ENCODE peak calls at places on chromosome 17, in four cellular contexts. J, C, N and H are unnamed samples.
A peak's percentile ranks its signal among the peaks of the same experiment; 100 is the strongest.

GRCh38 chr17:46180895-46181279 is 12.3 kb downstream of the KANSL1 start:
- DNase-seq in J (no peak), N (no peak), C (no peak), H (no peak)

GRCh38 chr17:31424944-31425582 is 33.6 kb downstream of the RAB11FIP4 start:
- DNase-seq in N (no peak), C (no peak), J (no peak), H (no peak)

GRCh38 chr17:6442775-6443174 is 1.5 kb upstream of the PIMREG start:
- DNase-seq in N (no peak), C (no peak), J (no peak), H (no peak)

GRCh38 chr17:4536259-4536741 is 18.9 kb downstream of the MYBBP1A start:
- DNase-seq in N (peak; percentile 64), C (no peak), J (no peak), H (no peak)

GRCh38 chr17:36943250-36944220 is 5.2 kb upstream of the AATF start:
- DNase-seq in N (no peak), C (no peak), J (peak; percentile 60), H (no peak)

GRCh38 chr17:83118071-83118841 is 38.8 kb downstream of the METRNL start:
- DNase-seq in J (no peak), C (no peak), N (no peak), H (no peak)

GRCh38 chr17:30336369-30337171 is 2.7 kb upstream of the TMIGD1 start:
- DNase-seq in C (peak; percentile 95), J (peak; percentile 62), N (peak; percentile 72), H (peak; percentile 49)

GRCh38 chr17:38552343-38552742 is 53.4 kb downstream of the SRCIN1 start:
- DNase-seq in C (no peak), N (no peak), J (no peak), H (no peak)

GRCh38 chr17:39167492-39167891 is 1.5 kb upstream of the ARL5C start:
- DNase-seq in N (no peak), J (no peak), C (no peak), H (no peak)

GRCh38 chr17:60153606-60154355 is 4.0 kb downstream of the CA4 start:
- DNase-seq in N (no peak), J (peak; percentile 6), C (no peak), H (no peak)

GRCh38 chr17:36183811-36184765 is 7.7 kb upstream of the TBC1D3B start:
- DNase-seq in J (no peak), N (no peak), C (no peak), H (no peak)

GRCh38 chr17:9409430-9409829 is 166.2 kb downstream of the STX8 start:
- DNase-seq in N (no peak), J (no peak), C (no peak), H (no peak)

GRCh38 chr17:17423656-17424055 is 53.1 kb upstream of the MED9 start:
- DNase-seq in J (no peak), N (no peak), C (no peak), H (no peak)

GRCh38 chr17:71455219-71455618 is 665.6 kb upstream of the SOX9 start:
- DNase-seq in N (no peak), J (no peak), C (no peak), H (no peak)
- TF ChIP-seq ELF4 in N (no peak), J (no peak), C (no peak), H (no peak)

GRCh38 chr17:58351182-58351581 is 819 bp downstream of the SUPT4H1 start:
- DNase-seq in N (no peak), J (no peak), C (no peak), H (no peak)

GRCh38 chr17:58352018-58352842 is at the start of gene SUPT4H1:
- DNase-seq in N (peak; percentile 97), C (peak; percentile 94), J (peak; percentile 89), H (peak; percentile 97)

GRCh38 chr17:58352843-58353719 is 1.1 kb upstream of the SUPT4H1 start:
- DNase-seq in C (no peak), J (peak; percentile 54), N (no peak), H (peak; percentile 56)

GRCh38 chr17:58354541-58355216 is 2.7 kb upstream of the SUPT4H1 start:
- DNase-seq in J (no peak), C (no peak), N (no peak), H (no peak)

GRCh38 chr17:58351710-58352017 is 337 bp downstream of the SUPT4H1 start:
- DNase-seq in J (no peak), C (no peak), N (no peak), H (peak; percentile 35)
- TF ChIP-seq ELF4 in J (no peak), C (no peak), N (no peak), H (no peak)

GRCh38 chr17:7443499-7444485 is 1.1 kb upstream of the CHRNB1 start:
- DNase-seq in J (no peak), N (no peak), C (no peak), H (no peak)
- TF ChIP-seq ELF4 in J (no peak), N (no peak), C (no peak), H (no peak)

GRCh38 chr17:58119491-58119890 is 28.7 kb upstream of the OR4D1 start:
- DNase-seq in C (no peak), N (no peak), J (no peak), H (no peak)
- TF ChIP-seq ELF4 in C (no peak), N (no peak), J (no peak), H (no peak)

GRCh38 chr17:12596961-12597360 is 68.7 kb upstream of the MYOCD start:
- DNase-seq in N (no peak), J (no peak), C (no peak), H (no peak)

GRCh38 chr17:12591336-12591735 is 74.4 kb upstream of the MYOCD start:
- DNase-seq in J (no peak), N (no peak), C (no peak), H (no peak)

GRCh38 chr17:12588531-12588930 is 77.2 kb upstream of the MYOCD start:
- DNase-seq in J (no peak), C (no peak), N (no peak), H (no peak)

GRCh38 chr17:12590417-12590816 is 75.3 kb upstream of the MYOCD start:
- DNase-seq in N (no peak), J (no peak), C (no peak), H (no peak)

GRCh38 chr17:12592941-12593340 is 72.7 kb upstream of the MYOCD start:
- DNase-seq in N (no peak), C (no peak), J (no peak), H (no peak)
- TF ChIP-seq ELF4 in N (no peak), C (no peak), J (no peak), H (no peak)

GRCh38 chr17:49842846-49843245 is 5.0 kb downstream of the TAC4 start:
- DNase-seq in C (no peak), J (no peak), N (no peak), H (no peak)
- TF ChIP-seq ELF4 in C (no peak), J (no peak), N (no peak), H (no peak)

GRCh38 chr17:40500190-40500589 is 1.2 kb downstream of the TNS4 start:
- DNase-seq in J (no peak), C (no peak), N (no peak), H (no peak)
- TF ChIP-seq ELF4 in J (no peak), C (no peak), N (no peak), H (no peak)